ENCODE peak calls at places on chromosomes 2 and 18, in eight cellular contexts. H, R, X, V, L, J, B and Q are unnamed samples.

GRCh38 chr18:11983592-11983991 is 2.3 kb downstream of the IMPA2 start:
- DNase-seq in H (peak; percentile 59), X (no peak), B (peak; percentile 38), L (no peak), V (no peak), R (peak; percentile 66), J (peak; percentile 70), Q (peak; percentile 2)

GRCh38 chr2:72916743-72917137 is 579 bp upstream of the EMX1 start:
- DNase-seq in H (no peak), B (no peak), R (no peak), J (peak; percentile 81), V (no peak), X (no peak), L (no peak), Q (no peak)

GRCh38 chr18:70249118-70249517 is 39.7 kb upstream of the SOCS6 start:
- DNase-seq in L (no peak), B (no peak), V (peak; percentile 38), J (no peak), R (no peak), H (no peak), X (no peak), Q (no peak)

GRCh38 chr2:120480346-120480902 is 134.5 kb downstream of the INHBB start:
- DNase-seq in H (no peak), X (no peak), B (no peak), J (no peak), V (no peak), L (no peak), R (no peak), Q (no peak)

GRCh38 chr2:127535422-127535901 is at the start of gene MYO7B:
- DNase-seq in H (no peak), L (no peak), J (peak; percentile 28), X (no peak), R (peak; percentile 94), V (no peak), B (no peak), Q (no peak)

GRCh38 chr2:50401772-50402653 is 629.9 kb downstream of the NRXN1 start:
- DNase-seq in L (no peak), X (peak; percentile 66), B (peak; percentile 20), J (peak; percentile 37), V (peak; percentile 33), H (peak; percentile 77), R (no peak), Q (peak; percentile 87)

GRCh38 chr2:173159794-173160463 is 84.3 kb downstream of the MAP3K20 start:
- DNase-seq in H (no peak), V (peak; percentile 99), R (peak; percentile 73), J (peak; percentile 26), B (peak; percentile 71), L (no peak), X (no peak), Q (peak; percentile 30)

GRCh38 chr2:68272246-68272987 is 20.1 kb upstream of the PPP3R1 start:
- DNase-seq in R (no peak), J (no peak), X (no peak), V (no peak), B (no peak), L (no peak), H (no peak), Q (no peak)

GRCh38 chr2:65671670-65672069 is 239.3 kb upstream of the SPRED2 start:
- DNase-seq in X (no peak), V (no peak), R (no peak), J (peak; percentile 30), L (no peak), H (no peak), B (no peak), Q (no peak)

GRCh38 chr2:23664069-23664788 is 262.7 kb downstream of the ATAD2B start:
- DNase-seq in J (no peak), B (no peak), H (no peak), L (no peak), R (no peak), V (no peak), X (no peak), Q (no peak)

GRCh38 chr2:190859347-190860297 is 21.0 kb upstream of the GLS start:
- DNase-seq in J (no peak), X (no peak), V (peak; percentile 83), H (no peak), B (peak; percentile 74), R (no peak), L (no peak), Q (no peak)

GRCh38 chr2:64017811-64018714 is 1.2 kb downstream of the VPS54 start:
- DNase-seq in L (no peak), X (peak; percentile 29), B (peak; percentile 42), R (no peak), V (peak; percentile 54), H (no peak), J (no peak), Q (peak; percentile 49)

GRCh38 chr18:48663931-48664847 is 125.4 kb downstream of the CTIF start:
- DNase-seq in L (peak; percentile 11), H (peak; percentile 85), V (peak; percentile 61), J (peak; percentile 96), R (peak; percentile 69), B (peak; percentile 8), X (peak; percentile 53), Q (peak; percentile 87)

GRCh38 chr2:217379807-217380206 is 519.9 kb upstream of the TNP1 start:
- DNase-seq in J (no peak), X (no peak), H (no peak), B (no peak), L (no peak), R (no peak), V (no peak), Q (no peak)

GRCh38 chr2:205283721-205284270 is 398.5 kb upstream of the NRP2 start:
- DNase-seq in J (no peak), B (no peak), V (no peak), L (no peak), X (no peak), R (no peak), H (no peak), Q (peak; percentile 68)